ENCODE peak calls at places on chromosomes 12 and 14, in five cellular contexts. U, Y, E, G and I are unnamed samples.

GRCh38 chr12:84689638-84690037 is 223.0 kb downstream of the SLC6A15 start:
- DNase-seq in U (no peak), Y (no peak), E (no peak), G (no peak), I (no peak)

GRCh38 chr12:11621797-11622423 is 27.6 kb upstream of the ETV6 start:
- DNase-seq in U (no peak), Y (no peak), E (no peak), G (no peak), I (no peak)

GRCh38 chr14:72463291-72463866 is 430.5 kb downstream of the DPF3 start:
- DNase-seq in U (no peak), Y (no peak), E (no peak), G (no peak), I (no peak)

GRCh38 chr14:86513056-86513455 is 983.1 kb downstream of the FLRT2 start:
- DNase-seq in U (no peak), Y (no peak), E (no peak), G (no peak), I (no peak)

GRCh38 chr14:98612434-98613200 is 659.4 kb downstream of the BCL11B start:
- DNase-seq in U (no peak), Y (no peak), E (no peak), G (no peak), I (no peak)

GRCh38 chr14:78071016-78071549 is 99.1 kb upstream of the NRXN3 start:
- DNase-seq in U (no peak), Y (no peak), E (no peak), G (no peak), I (no peak)

GRCh38 chr14:71021347-71022014 is 114.2 kb downstream of the PCNX1 start:
- DNase-seq in U (no peak), Y (no peak), E (peak; percentile 75), G (no peak), I (no peak)

GRCh38 chr14:81625343-81625742 is 91.7 kb upstream of the SEL1L start:
- DNase-seq in U (no peak), Y (peak; percentile 35), E (peak; percentile 1), G (no peak), I (no peak)

GRCh38 chr14:53591816-53592215 is 364.8 kb downstream of the BMP4 start:
- DNase-seq in U (no peak), Y (no peak), E (peak; percentile 2), G (no peak), I (no peak)

GRCh38 chr12:112380663-112381420 is 1.4 kb downstream of the HECTD4 start:
- DNase-seq in U (no peak), Y (no peak), E (no peak), G (no peak), I (no peak)

GRCh38 chr12:120971299-120972180 is 6.8 kb upstream of the HNF1A start:
- DNase-seq in U (no peak), Y (peak; percentile 80), E (peak; percentile 60), G (no peak), I (peak; percentile 24)

GRCh38 chr12:8697120-8697475 is 693 bp upstream of the RIMKLB start:
- DNase-seq in U (no peak), Y (no peak), E (peak; percentile 29), G (peak; percentile 59), I (no peak)

GRCh38 chr14:57657487-57657886 is 163.8 kb upstream of the CCDC198 start:
- DNase-seq in U (no peak), Y (no peak), E (peak; percentile 9), G (no peak), I (no peak)

GRCh38 chr14:31461545-31461944 is 4.2 kb upstream of the DTD2 start:
- DNase-seq in U (no peak), Y (no peak), E (no peak), G (no peak), I (no peak)

GRCh38 chr12:47121146-47121545 is 41.4 kb upstream of the AMIGO2 start:
- DNase-seq in U (no peak), Y (no peak), E (peak; percentile 54), G (no peak), I (no peak)

GRCh38 chr12:1837541-1838206 is 17.3 kb downstream of the LRTM2 start:
- DNase-seq in U (no peak), Y (no peak), E (peak; percentile 7), G (no peak), I (no peak)

GRCh38 chr12:51676875-51677274 is 85.8 kb downstream of the SCN8A start:
- DNase-seq in U (no peak), Y (no peak), E (no peak), G (no peak), I (no peak)

GRCh38 chr12:47860873-47861272 is 41.2 kb upstream of the HDAC7 start:
- DNase-seq in U (no peak), Y (no peak), E (no peak), G (no peak), I (no peak)

GRCh38 chr12:131454418-131455217 is 256.3 kb upstream of the SFSWAP start:
- DNase-seq in U (peak; percentile 68), Y (peak; percentile 70), E (peak; percentile 22), G (no peak), I (no peak)

GRCh38 chr12:96120359-96121100 is 73.6 kb upstream of the ELK3 start:
- DNase-seq in U (no peak), Y (peak; percentile 64), E (no peak), G (no peak), I (no peak)
- TF ChIP-seq CTCF in U (no peak), Y (no peak), E (no peak), G (no peak), I (no peak)

GRCh38 chr12:38053113-38053512 is 263.5 kb upstream of the ALG10B start:
- DNase-seq in U (no peak), Y (no peak), E (no peak), G (no peak), I (no peak)

GRCh38 chr12:38056701-38057689 is 259.6 kb upstream of the ALG10B start:
- DNase-seq in U (no peak), Y (no peak), E (no peak), G (no peak), I (no peak)

DNA sequence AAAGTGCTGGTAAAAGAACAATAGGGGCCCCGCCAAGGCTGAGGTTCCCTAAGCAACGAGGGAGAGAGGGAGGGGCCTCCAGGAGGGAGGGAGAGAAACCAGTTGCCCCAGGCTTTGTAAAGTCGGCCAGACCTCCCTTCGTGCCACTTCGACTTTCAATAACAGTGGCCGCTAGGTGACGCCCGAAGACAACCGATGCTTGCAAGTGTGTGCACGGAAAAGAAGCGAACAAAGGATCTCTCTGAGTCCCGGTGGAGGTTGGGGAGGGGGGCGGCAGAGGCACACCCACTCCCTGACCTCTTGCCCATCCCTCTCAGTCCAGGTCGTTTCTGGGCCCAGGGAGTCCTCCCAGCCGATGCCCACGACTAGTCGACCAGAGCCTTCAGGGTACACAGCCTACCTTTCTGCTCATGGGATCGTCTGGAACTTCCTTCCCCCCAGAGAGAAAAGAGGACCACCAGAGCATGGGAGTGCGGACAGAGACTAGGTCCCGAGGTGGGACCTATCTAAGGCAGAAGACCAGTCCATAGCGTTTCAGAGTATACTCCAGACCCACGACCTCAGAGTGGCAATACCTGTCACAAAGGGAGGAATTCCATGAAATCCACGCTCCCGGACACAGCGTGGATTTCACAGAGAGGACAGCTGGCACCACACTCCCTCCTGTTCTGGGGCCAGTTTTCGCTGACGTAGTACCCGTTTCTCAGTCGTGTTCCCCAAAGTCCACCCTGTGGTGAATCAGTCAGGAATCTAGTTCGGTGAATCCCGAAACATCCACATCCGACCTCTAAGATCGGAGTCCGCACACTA is 262.7 kb upstream of the ALG10B start:
- DNase-seq in U (no peak), Y (peak; percentile 3), E (no peak), G (no peak), I (no peak)
- TF ChIP-seq CTCF in U (no peak), Y (no peak), E (no peak), G (no peak), I (no peak)

GRCh38 chr12:108573310-108573709 is 10.9 kb downstream of the ISCU start:
- DNase-seq in U (no peak), Y (peak; percentile 59), E (no peak), G (no peak), I (no peak)

GRCh38 chr12:108572166-108572790 is 9.9 kb downstream of the ISCU start:
- DNase-seq in U (no peak), Y (peak; percentile 22), E (no peak), G (no peak), I (no peak)

GRCh38 chr12:108571604-108572165 is 9.3 kb downstream of the ISCU start:
- DNase-seq in U (no peak), Y (no peak), E (no peak), G (no peak), I (no peak)

GRCh38 chr12:108568653-108569154 is 6.3 kb downstream of the ISCU start:
- DNase-seq in U (no peak), Y (peak; percentile 75), E (no peak), G (no peak), I (no peak)

DNA sequence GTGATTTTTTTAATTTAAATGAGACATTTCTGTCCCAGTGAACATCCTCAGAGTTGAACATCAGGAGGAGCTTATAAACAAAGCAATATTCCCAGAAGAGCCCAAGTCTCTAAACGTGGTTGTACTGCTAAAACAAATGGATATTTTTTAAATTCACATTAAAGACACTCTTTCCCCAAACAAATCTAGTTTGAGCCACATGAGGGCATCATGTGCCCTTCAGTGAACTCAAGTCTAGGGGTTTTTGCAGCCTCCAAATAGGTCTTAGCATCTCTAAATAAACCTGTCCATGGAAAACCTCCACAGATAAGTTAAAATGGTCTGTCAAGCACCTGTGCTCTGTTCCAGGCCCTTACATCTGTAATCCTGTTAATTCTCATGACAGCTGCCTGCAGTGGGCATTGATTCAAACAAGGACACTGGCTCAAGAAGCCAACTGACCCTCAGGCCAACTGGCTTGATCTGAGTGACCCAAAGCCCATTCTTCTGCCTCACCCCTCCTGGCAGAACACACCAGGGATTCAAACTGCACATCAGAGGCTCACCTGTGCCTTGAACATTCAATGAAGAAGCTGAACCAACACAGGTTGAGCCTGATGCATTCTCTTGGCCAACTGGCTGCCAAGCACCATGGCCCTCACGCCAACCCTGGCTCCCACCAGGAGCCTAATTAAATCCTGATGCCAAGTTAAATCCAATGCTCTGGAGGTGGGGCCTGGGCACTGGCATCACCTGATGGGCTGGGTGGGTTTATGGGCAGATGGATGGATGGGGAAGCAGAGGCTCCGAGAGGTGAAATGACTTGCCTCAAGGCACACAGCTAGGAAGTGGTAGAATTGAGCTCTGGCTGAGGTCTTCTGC is 8.6 kb downstream of the ISCU start:
- DNase-seq in U (no peak), Y (no peak), E (peak; percentile 75), G (no peak), I (peak; percentile 40)
- TF ChIP-seq CTCF in U (peak; percentile 25), Y (peak; percentile 43), E (peak; percentile 81), G (no peak), I (peak; percentile 58)

DNA sequence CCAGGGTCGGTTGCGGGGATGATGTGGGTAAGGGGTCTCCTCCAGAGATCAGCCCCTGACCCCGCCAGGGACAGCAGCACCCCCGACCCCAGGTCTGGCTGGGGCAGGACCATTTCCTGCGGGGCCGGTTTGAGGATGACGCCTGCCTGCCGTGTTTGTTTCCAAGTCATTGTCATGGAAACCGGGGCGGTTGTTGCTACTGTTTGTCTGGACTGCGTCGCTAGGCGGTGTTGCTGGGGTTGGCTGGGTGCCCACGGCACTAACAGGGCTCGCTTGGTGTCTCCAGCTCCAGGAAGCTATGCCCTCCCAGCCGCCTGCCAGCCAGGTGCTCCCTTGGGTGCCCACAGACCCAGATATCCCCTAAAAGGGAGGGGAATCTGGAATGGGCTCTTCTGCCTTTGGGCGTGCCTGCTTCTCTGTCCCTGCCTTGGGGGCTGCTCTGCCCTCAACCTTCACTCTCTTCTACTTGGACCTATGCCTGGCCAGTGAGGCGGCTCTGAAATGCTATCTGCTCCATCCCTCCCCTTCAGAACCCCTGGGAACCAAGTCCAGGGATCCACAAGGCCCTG is 4.7 kb upstream of the CRIP1 start:
- DNase-seq in U (peak; percentile 49), Y (peak; percentile 97), E (peak; percentile 99), G (peak; percentile 95), I (peak; percentile 94)
- TF ChIP-seq CTCF in U (peak; percentile 12), Y (peak; percentile 16), E (peak; percentile 23), G (no peak), I (no peak)